ENCODE peak calls at places on chromosome 5, in seven cellular contexts. Q, A, D, M, I, Z and R are unnamed samples.

GRCh38 chr5:6731465-6732237 is 18.4 kb downstream of the TENT4A start:
- DNase-seq in A (no peak), D (peak), I (no peak), M (peak), Q (peak), Z (no peak), R (no peak)

GRCh38 chr5:73028991-73029540 is 73.2 kb downstream of the FCHO2 start:
- DNase-seq in I (no peak), Z (no peak), A (peak), M (peak), D (no peak), Q (peak), R (peak)

GRCh38 chr5:118310412-118310811 is 677.9 kb downstream of the DTWD2 start:
- DNase-seq in Q (no peak), D (no peak), Z (no peak), A (no peak), I (no peak), M (no peak), R (no peak)

GRCh38 chr5:1639757-1640156 is 116.0 kb upstream of the LPCAT1 start:
- DNase-seq in Q (no peak), Z (peak), A (no peak), D (peak), I (no peak), M (no peak), R (no peak)

GRCh38 chr5:157710887-157711286 is 20.3 kb upstream of the THG1L start:
- DNase-seq in I (no peak), M (peak), D (no peak), A (no peak), Z (no peak), Q (peak), R (peak)

GRCh38 chr5:97231025-97231636 is 48.1 kb upstream of the RIOK2 start:
- DNase-seq in M (peak), I (peak), Z (peak), D (peak), Q (peak), A (peak), R (peak)

GRCh38 chr5:73214921-73215490 is 42.0 kb downstream of the TMEM174 start:
- DNase-seq in M (no peak), A (no peak), Q (no peak), Z (peak), D (no peak), I (no peak), R (no peak)

GRCh38 chr5:132391247-132391646 is 21.7 kb downstream of the SLC22A5 start:
- DNase-seq in A (no peak), D (no peak), Z (no peak), I (no peak), M (no peak), Q (no peak), R (no peak)

GRCh38 chr5:140357731-140358093 is 2.3 kb upstream of the SLC4A9 start:
- DNase-seq in Q (peak), D (peak), Z (peak), M (peak), I (peak), A (peak), R (no peak)

GRCh38 chr5:61290815-61291214 is 41.2 kb upstream of the ZSWIM6 start:
- DNase-seq in I (peak), M (no peak), Q (no peak), D (peak), Z (no peak), A (no peak), R (no peak)

GRCh38 chr5:129771058-129771838 is 23.4 kb downstream of the MINAR2 start:
- DNase-seq in Q (peak), A (peak), M (peak), I (peak), D (no peak), Z (peak), R (no peak)

GRCh38 chr5:108753877-108754276 is 6.2 kb downstream of the FER start:
- DNase-seq in Z (no peak), M (peak), Q (peak), I (no peak), A (peak), D (no peak), R (no peak)

GRCh38 chr5:59222687-59223511 is 640.0 kb downstream of the RAB3C start:
- DNase-seq in A (no peak), I (peak), D (no peak), Q (no peak), Z (no peak), M (peak), R (no peak)

GRCh38 chr5:14075937-14076336 is 67.2 kb upstream of the TRIO start:
- DNase-seq in Z (no peak), D (no peak), I (no peak), M (no peak), Q (no peak), A (no peak), R (no peak)

GRCh38 chr5:68272289-68272688 is 56.7 kb downstream of the PIK3R1 start:
- DNase-seq in M (peak), D (no peak), A (no peak), Q (no peak), I (no peak), Z (no peak), R (no peak)

GRCh38 chr5:142920888-142921612 is 150.9 kb downstream of the ARHGAP26 start:
- DNase-seq in I (no peak), A (no peak), D (no peak), Q (no peak), Z (no peak), M (no peak), R (no peak)

GRCh38 chr5:22226423-22226822 is 626.7 kb downstream of the CDH12 start:
- DNase-seq in D (no peak), I (no peak), Q (no peak), A (no peak), Z (no peak), M (no peak), R (no peak)

GRCh38 chr5:52504584-52505240 is 283.0 kb upstream of the ITGA1 start:
- DNase-seq in Z (no peak), A (no peak), D (no peak), I (no peak), Q (no peak), M (no peak), R (no peak)

GRCh38 chr5:5218396-5218795 is 78.3 kb downstream of the ADAMTS16 start:
- DNase-seq in Q (no peak), I (no peak), Z (no peak), A (no peak), M (no peak), D (no peak), R (no peak)

GRCh38 chr5:111454198-111454606 is 58.1 kb downstream of the STARD4 start:
- DNase-seq in A (no peak), M (peak), Z (no peak), Q (no peak), I (no peak), D (no peak), R (peak)

GRCh38 chr5:74885170-74885569 is 19.0 kb upstream of the FAM169A start:
- DNase-seq in Q (no peak), Z (no peak), D (no peak), A (no peak), I (no peak), M (no peak), R (no peak)

GRCh38 chr5:179345429-179346321 is at the start of gene ADAMTS2:
- DNase-seq in Z (peak), D (peak), M (peak), I (peak), A (peak), Q (peak), R (peak)

GRCh38 chr5:37495668-37496067 is 116.5 kb downstream of the WDR70 start:
- DNase-seq in I (no peak), A (peak), Q (peak), M (peak), Z (no peak), D (no peak), R (peak)

GRCh38 chr5:107571621-107572489 is 98.9 kb downstream of the EFNA5 start:
- DNase-seq in A (peak), Z (peak), I (peak), M (peak), D (peak), Q (peak), R (peak)

GRCh38 chr5:89850516-89850865 is 559.1 kb downstream of the CETN3 start:
- DNase-seq in D (no peak), A (no peak), Z (no peak), M (no peak), I (no peak), Q (no peak), R (no peak)

GRCh38 chr5:106964102-106964501 is 706.6 kb downstream of the EFNA5 start:
- DNase-seq in M (peak), Z (no peak), A (no peak), I (no peak), Q (no peak), D (no peak), R (peak)

GRCh38 chr5:10689391-10690081 is 71.5 kb downstream of the DAP start:
- DNase-seq in I (no peak), D (no peak), A (peak), Q (peak), M (peak), Z (peak), R (no peak)

GRCh38 chr5:1512541-1513291 is 11.0 kb downstream of the LPCAT1 start:
- DNase-seq in D (peak), I (no peak), A (no peak), M (no peak), Q (no peak), Z (peak), R (no peak)

GRCh38 chr5:81247441-81247972 is 14.4 kb downstream of the CKMT2 start:
- DNase-seq in Q (peak), I (no peak), A (peak), M (peak), Z (no peak), D (no peak), R (no peak)

GRCh38 chr5:140182803-140183367 is 7.9 kb downstream of the CYSTM1 start:
- DNase-seq in D (peak), A (peak), Q (peak), I (peak), Z (peak), M (peak), R (peak)

GRCh38 chr5:178476531-178476930 is 113.7 kb downstream of the COL23A1 start:
- DNase-seq in I (no peak), Q (no peak), D (no peak), Z (no peak), M (no peak), A (no peak), R (no peak)

GRCh38 chr5:16894236-16895057 is 41.6 kb downstream of the MYO10 start:
- DNase-seq in Z (peak), M (peak), Q (peak), D (no peak), A (peak), I (peak), R (peak)

GRCh38 chr5:126918624-126918957 is 111.8 kb downstream of the MARCHF3 start:
- DNase-seq in A (no peak), D (no peak), Z (no peak), Q (no peak), I (no peak), M (no peak), R (no peak)

GRCh38 chr5:90518666-90519065 is 10.7 kb downstream of the LYSMD3 start:
- DNase-seq in A (no peak), Z (no peak), Q (peak), D (no peak), I (no peak), M (peak), R (no peak)

GRCh38 chr5:63963080-63963735 is 963 bp upstream of the HTR1A start:
- DNase-seq in I (peak), A (peak), Z (peak), Q (peak), M (peak), D (no peak), R (peak)

GRCh38 chr5:56328753-56329560 is 95.8 kb upstream of the ANKRD55 start:
- DNase-seq in D (no peak), A (no peak), M (peak), Q (no peak), I (no peak), Z (no peak), R (no peak)

GRCh38 chr5:82091617-82092016 is 119.8 kb downstream of the ATG10 start:
- DNase-seq in I (no peak), Z (no peak), Q (no peak), A (no peak), D (no peak), M (no peak), R (no peak)

DNA sequence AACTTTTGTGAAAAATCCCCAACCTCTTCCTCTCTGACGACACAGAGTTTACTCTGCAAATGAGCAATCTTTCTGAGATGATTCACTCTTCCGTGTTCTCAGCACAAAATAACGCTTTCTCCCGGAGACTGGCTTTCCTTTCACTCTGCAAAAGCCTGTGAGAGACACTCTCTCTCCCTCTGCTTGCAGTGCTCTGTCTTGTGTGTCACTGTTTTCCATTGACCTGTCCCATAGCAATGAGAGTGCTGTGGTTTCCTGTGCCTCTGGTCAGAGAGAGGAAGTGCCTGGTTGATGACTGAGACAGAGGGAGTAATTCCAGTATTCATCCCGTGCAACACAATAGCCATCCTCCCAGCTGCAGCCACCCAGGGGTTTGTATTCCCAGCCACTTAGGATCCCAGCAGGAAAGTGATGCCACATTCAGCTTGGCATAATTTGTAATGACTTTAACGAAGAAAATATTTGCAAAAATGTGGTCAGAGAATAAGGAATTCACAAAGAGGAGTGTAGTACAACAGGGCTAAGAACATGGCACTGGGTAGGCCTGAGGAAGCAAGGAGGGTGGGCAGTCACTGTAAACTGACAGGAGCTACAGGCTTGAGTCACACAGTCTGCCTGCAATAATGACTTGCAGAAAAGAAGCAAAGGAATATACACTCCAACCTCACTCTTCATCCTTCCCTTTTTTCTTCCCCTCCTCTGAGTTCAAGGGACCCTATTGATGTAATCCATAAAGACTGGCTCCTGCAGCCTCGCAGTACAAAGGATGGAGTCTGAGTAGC is 463.5 kb upstream of the RGMB start:
- DNase-seq in D (no peak), Z (peak), I (no peak), M (peak), A (peak), Q (peak), R (peak)
- H3K4me3 ChIP-seq in D (no peak), Z (no peak), I (no peak), M (peak), A (no peak), Q (peak), R (peak)

GRCh38 chr5:95843733-95844223 is 21.3 kb upstream of the GLRX start:
- DNase-seq in Z (peak), M (peak), I (peak), Q (peak), D (no peak), A (no peak), R (no peak)
- H3K4me3 ChIP-seq in Z (no peak), M (no peak), I (no peak), Q (no peak), D (no peak), A (no peak), R (no peak)

DNA sequence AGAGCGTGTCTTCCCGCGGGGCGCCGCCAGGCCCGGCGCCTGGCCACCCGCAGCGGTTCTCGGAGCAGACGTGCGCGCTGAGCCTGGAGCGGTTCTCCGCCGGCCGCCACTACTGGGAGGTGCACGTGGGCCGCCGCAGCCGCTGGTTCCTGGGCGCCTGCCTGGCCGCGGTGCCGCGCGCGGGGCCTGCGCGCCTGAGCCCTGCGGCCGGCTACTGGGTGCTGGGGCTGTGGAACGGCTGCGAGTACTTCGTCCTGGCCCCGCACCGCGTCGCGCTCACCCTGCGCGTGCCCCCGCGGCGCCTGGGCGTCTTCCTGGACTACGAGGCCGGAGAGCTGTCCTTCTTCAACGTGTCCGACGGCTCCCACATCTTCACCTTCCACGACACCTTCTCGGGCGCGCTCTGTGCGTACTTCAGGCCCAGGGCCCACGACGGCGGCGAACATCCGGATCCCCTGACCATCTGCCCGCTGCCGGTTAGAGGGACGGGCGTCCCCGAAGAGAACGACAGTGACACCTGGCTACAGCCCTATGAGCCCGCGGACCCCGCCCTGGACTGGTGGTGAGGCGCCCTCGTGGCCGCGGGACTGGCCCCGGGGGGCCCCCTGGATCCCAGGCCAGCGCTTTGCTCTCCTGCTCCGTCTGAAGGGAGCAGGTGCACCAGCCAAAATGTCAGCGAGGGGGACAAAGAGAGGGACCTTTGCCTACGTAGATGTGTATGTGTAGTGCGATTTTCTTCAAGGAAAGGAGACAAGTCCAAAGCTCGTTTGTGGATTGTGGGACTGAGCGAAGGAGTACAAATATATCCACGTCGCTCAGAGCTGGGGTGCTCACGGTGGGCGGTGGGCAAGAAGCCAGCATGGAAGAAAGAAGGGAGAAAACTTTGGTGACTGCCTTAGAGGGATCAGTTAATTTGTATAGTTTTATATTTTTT is 19.5 kb downstream of the BTNL9 start:
- DNase-seq in Q (no peak), Z (peak), M (no peak), A (no peak), I (no peak), D (no peak), R (no peak)
- H3K4me3 ChIP-seq in Q (no peak), Z (no peak), M (no peak), A (no peak), I (peak), D (no peak), R (no peak)

DNA sequence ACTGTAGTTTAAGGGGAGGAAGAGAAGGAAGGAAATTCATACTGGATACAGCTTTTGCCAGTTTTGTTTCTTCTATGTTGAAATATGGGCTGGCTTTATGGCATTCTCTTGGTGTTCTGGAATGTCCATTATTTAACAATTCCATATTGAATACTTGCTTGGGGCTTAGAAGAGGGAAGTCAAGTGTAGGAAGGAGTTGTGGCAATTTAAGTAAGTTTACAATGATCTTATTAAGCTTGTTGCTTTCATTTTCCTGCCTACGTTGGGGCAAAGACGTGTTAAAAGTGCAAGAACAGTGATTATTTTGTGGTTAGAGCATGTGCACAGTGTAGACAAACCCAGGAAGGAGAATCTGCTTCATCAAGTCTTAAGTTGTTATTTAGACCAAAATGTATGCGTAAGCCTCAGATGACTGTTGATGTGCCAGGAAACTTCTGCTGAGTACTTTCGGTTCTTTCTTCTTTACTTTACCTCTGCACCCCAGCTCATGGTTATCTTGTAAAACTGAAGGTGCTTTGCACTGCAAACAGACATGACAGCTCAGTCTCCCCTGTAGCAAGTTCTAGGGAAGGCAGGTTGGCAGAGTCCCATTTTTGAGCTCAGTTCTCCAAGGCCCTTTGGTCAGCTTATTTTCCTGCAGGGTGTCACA is 75.8 kb downstream of the F2RL2 start:
- DNase-seq in A (no peak), Q (no peak), Z (no peak), I (peak), M (no peak), D (no peak), R (no peak)
- H3K4me3 ChIP-seq in A (no peak), Q (no peak), Z (no peak), I (no peak), M (no peak), D (peak), R (no peak)

GRCh38 chr5:88391116-88391515 is 122.5 kb upstream of the TMEM161B start:
- DNase-seq in M (no peak), Q (no peak), Z (no peak), I (no peak), D (no peak), A (no peak), R (no peak)
- H3K4me3 ChIP-seq in M (no peak), Q (no peak), Z (no peak), I (no peak), D (no peak), A (no peak), R (no peak)

GRCh38 chr5:95709967-95710650 is 21.0 kb upstream of the RHOBTB3 start:
- DNase-seq in Z (peak), A (no peak), D (peak), M (peak), I (no peak), Q (no peak), R (no peak)
- H3K4me3 ChIP-seq in Z (peak), A (no peak), D (no peak), M (no peak), I (no peak), Q (no peak), R (no peak)

GRCh38 chr5:149147673-149148072 is 6.4 kb downstream of the ABLIM3 start:
- DNase-seq in A (no peak), M (no peak), D (no peak), Z (no peak), I (no peak), Q (no peak), R (no peak)
- H3K4me3 ChIP-seq in A (no peak), M (no peak), D (no peak), Z (no peak), I (no peak), Q (no peak), R (no peak)

GRCh38 chr5:148228392-148228984 is 9.8 kb upstream of the MARCOL start:
- DNase-seq in I (no peak), D (no peak), M (no peak), Z (no peak), A (no peak), Q (no peak), R (no peak)
- H3K4me3 ChIP-seq in I (no peak), D (no peak), M (no peak), Z (no peak), A (no peak), Q (no peak), R (no peak)

GRCh38 chr5:31598640-31599611 is 40.0 kb upstream of the PDZD2 start:
- DNase-seq in M (no peak), I (no peak), Z (no peak), A (no peak), Q (no peak), D (no peak), R (no peak)
- H3K4me3 ChIP-seq in M (no peak), I (no peak), Z (no peak), A (no peak), Q (no peak), D (no peak), R (no peak)